ENCODE peak calls at places on chromosomes 2 and 18, in nine cellular contexts. Q is left ventricle myocardium inferior, B is right atrium auricular region, L is caudate nucleus, U is fibroblast of lung, Z is Peyer's patch, A is prostate gland, M is colonic mucosa, G is small intestine. O is an unnamed sample.

GRCh38 chr2:204260162-204260877 is 285.0 kb upstream of the PARD3B start:
- DNase-seq in Q (peak), B (peak), L (peak), U (peak), Z (peak), A (peak), M (peak), G (peak), O (peak)

GRCh38 chr2:11850082-11850481 is 103.7 kb downstream of the LPIN1 start:
- DNase-seq in Q (no peak), B (no peak), L (peak), U (no peak), Z (no peak), A (no peak), M (no peak), G (no peak), O (no peak)

GRCh38 chr18:46148810-46149209 is 44.6 kb downstream of the HAUS1 start:
- DNase-seq in Q (no peak), B (peak), L (no peak), U (peak), Z (peak), A (peak), M (peak), G (peak), O (no peak)

GRCh38 chr18:70431203-70431624 is 142.4 kb downstream of the SOCS6 start:
- DNase-seq in Q (no peak), B (no peak), L (no peak), U (peak), Z (no peak), A (no peak), M (no peak), G (no peak), O (no peak)

GRCh38 chr18:31275722-31276463 is 42.1 kb upstream of the DSG1 start:
- DNase-seq in Q (no peak), B (no peak), L (no peak), U (peak), Z (no peak), A (no peak), M (peak), G (peak), O (no peak)

GRCh38 chr2:37421686-37422085 is 77.3 kb downstream of the QPCT start:
- DNase-seq in Q (no peak), B (no peak), L (no peak), U (peak), Z (no peak), A (no peak), M (no peak), G (no peak), O (no peak)

GRCh38 chr18:49561377-49562193 is at the start of gene LIPG:
- DNase-seq in Q (no peak), B (no peak), L (no peak), U (peak), Z (no peak), A (peak), M (peak), G (peak), O (no peak)

GRCh38 chr18:22844643-22845042 is 88.5 kb upstream of the RBBP8 start:
- DNase-seq in Q (no peak), B (no peak), L (no peak), U (peak), Z (no peak), A (no peak), M (no peak), G (no peak), O (no peak)

GRCh38 chr2:239159476-239159911 is 241.3 kb downstream of the HDAC4 start:
- DNase-seq in Q (peak), B (no peak), L (no peak), U (no peak), Z (no peak), A (no peak), M (no peak), G (no peak), O (no peak)

GRCh38 chr2:199449455-199449854 is 8.3 kb downstream of the SATB2 start:
- DNase-seq in Q (no peak), B (no peak), L (no peak), U (peak), Z (no peak), A (no peak), M (no peak), G (no peak), O (no peak)

DNA sequence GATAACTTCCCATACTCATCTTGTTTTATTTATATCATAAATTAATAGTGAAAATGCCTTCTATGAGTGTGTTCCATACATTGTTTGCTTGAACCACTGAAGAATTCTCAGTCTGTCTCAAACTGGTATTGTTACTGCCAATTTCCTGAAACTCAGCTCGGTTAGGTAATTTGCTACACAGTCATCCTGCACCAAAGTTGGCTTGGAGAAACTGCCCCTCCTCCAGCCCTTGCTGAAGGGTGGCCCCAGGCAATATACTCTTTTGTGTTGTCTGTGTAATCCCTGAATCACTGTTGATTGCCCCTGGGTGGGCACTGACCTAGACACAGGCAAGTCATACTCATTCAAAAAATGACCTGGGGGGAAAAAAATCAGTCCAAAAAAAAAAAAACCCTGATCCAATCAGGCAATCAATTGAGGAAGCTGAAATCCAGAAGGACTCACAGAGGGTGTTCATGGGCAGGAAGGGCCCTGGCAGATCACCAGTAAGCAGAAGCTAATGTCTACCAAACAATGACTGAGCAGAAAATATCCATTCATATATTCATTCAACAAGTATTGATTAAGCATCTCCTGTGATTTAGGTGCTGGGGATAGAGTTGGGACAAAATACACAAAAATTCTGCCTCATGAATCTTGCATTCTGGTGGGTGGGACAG is 3.8 kb upstream of the SESTD1 start:
- DNase-seq in Q (no peak), B (peak), L (no peak), U (peak), Z (no peak), A (no peak), M (no peak), G (no peak), O (no peak)
- H3K27ac ChIP-seq in Q (no peak), B (peak), L (no peak), U (no peak), Z (no peak), A (no peak), M (no peak), G (no peak), O (no peak)

GRCh38 chr18:55546873-55547704 is 40.9 kb downstream of the TCF4 start:
- DNase-seq in Q (no peak), B (peak), L (no peak), U (peak), Z (no peak), A (no peak), M (peak), G (no peak), O (no peak)
- H3K27ac ChIP-seq in Q (peak), B (peak), L (peak), U (peak), Z (peak), A (no peak), M (no peak), G (no peak), O (no peak)

GRCh38 chr2:33555681-33556080 is 43.4 kb downstream of the FAM98A start:
- DNase-seq in Q (no peak), B (no peak), L (no peak), U (no peak), Z (no peak), A (no peak), M (no peak), G (no peak), O (no peak)
- H3K27ac ChIP-seq in Q (peak), B (peak), L (no peak), U (no peak), Z (peak), A (no peak), M (no peak), G (no peak), O (no peak)

GRCh38 chr2:70517804-70518203 is 35.8 kb downstream of the TGFA start:
- DNase-seq in Q (no peak), B (no peak), L (no peak), U (no peak), Z (no peak), A (no peak), M (no peak), G (peak), O (no peak)
- H3K27ac ChIP-seq in Q (no peak), B (no peak), L (no peak), U (no peak), Z (no peak), A (no peak), M (no peak), G (no peak), O (no peak)

GRCh38 chr2:200469708-200470600 is 39.9 kb downstream of the KCTD18 start:
- DNase-seq in Q (peak), B (no peak), L (peak), U (peak), Z (no peak), A (no peak), M (no peak), G (no peak), O (peak)
- H3K27ac ChIP-seq in Q (peak), B (no peak), L (peak), U (no peak), Z (no peak), A (no peak), M (no peak), G (no peak), O (peak)

DNA sequence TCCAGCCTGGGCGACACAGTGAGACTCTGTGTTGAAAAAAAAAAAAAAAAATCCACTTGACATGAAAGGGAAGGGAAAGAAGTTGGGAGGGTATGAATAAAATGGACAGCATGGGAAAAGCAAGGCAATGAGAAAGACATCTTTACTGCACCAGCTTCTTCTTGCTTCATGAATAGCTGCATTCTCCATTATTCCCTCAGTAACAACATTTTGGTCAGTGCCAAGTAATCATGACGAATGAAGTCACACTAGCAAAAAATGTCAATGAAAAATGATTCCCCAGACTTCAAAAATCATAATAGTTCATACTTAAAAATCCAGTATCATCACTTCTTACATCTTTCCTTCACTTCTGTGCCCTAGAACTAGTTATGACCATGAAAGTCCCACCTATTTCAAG is 30.4 kb downstream of the ADAM17 start:
- DNase-seq in Q (no peak), B (no peak), L (no peak), U (no peak), Z (no peak), A (no peak), M (no peak), G (no peak), O (no peak)
- H3K27ac ChIP-seq in Q (no peak), B (no peak), L (peak), U (no peak), Z (no peak), A (no peak), M (no peak), G (no peak), O (no peak)

DNA sequence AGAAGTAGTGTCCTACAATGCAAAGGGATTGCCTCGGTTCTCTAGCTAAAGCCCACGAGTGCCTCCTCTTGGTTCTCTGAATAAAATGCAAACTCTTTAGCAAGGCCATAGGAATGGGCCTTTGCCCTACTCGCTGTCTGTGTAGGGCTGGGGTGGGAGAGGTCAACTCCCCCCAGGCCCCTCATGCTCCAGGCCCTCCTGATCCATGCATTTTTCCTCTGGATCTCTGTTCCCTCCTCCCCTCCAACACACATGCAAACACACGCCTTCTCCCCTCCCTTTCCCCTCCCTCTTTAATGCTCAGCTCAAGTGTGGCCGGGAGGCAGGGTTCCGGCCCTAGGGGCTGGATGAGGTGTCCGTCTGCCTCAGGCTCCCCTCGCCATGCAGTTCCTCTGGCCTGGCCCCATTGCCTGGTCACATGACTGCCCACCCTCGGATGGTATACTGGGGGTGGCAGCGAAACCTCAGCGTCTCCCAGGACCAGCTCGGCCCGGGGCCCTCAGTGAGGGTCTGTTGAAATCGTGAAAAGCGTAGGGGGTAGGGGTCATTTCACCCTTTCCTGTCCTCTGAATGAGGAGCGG is 14.9 kb upstream of the KLF11 start:
- DNase-seq in Q (no peak), B (no peak), L (no peak), U (no peak), Z (no peak), A (no peak), M (no peak), G (no peak), O (peak)
- H3K27ac ChIP-seq in Q (peak), B (peak), L (no peak), U (no peak), Z (peak), A (no peak), M (no peak), G (no peak), O (peak)

GRCh38 chr18:55120896-55121295 is 161.6 kb upstream of the CCDC68 start:
- DNase-seq in Q (no peak), B (no peak), L (no peak), U (peak), Z (no peak), A (no peak), M (no peak), G (no peak), O (no peak)
- H3K27ac ChIP-seq in Q (no peak), B (no peak), L (no peak), U (no peak), Z (no peak), A (no peak), M (no peak), G (no peak), O (no peak)

GRCh38 chr2:197852127-197852526 is 47.7 kb downstream of the PLCL1 start:
- DNase-seq in Q (no peak), B (no peak), L (peak), U (no peak), Z (no peak), A (no peak), M (no peak), G (no peak), O (no peak)

GRCh38 chr2:197850882-197851281 is 46.5 kb downstream of the PLCL1 start:
- DNase-seq in Q (no peak), B (no peak), L (no peak), U (no peak), Z (no peak), A (no peak), M (no peak), G (no peak), O (no peak)

GRCh38 chr2:197851451-197851850 is 47.1 kb downstream of the PLCL1 start:
- DNase-seq in Q (no peak), B (no peak), L (no peak), U (no peak), Z (no peak), A (no peak), M (no peak), G (no peak), O (no peak)

GRCh38 chr2:197857708-197858107 is 53.3 kb downstream of the PLCL1 start:
- DNase-seq in Q (no peak), B (no peak), L (no peak), U (no peak), Z (no peak), A (no peak), M (no peak), G (no peak), O (no peak)

GRCh38 chr2:197853549-197853948 is 49.2 kb downstream of the PLCL1 start:
- DNase-seq in Q (no peak), B (no peak), L (no peak), U (no peak), Z (no peak), A (no peak), M (no peak), G (no peak), O (no peak)
- H3K27ac ChIP-seq in Q (peak), B (no peak), L (peak), U (no peak), Z (no peak), A (no peak), M (no peak), G (no peak), O (no peak)